ENCODE peak calls at places on chromosomes 6 and 20, in four cellular contexts. One of them, this sample, is unnamed.

GRCh38 chr6:44339301-44339700 is 3.1 kb upstream of the SPATS1 start:
- DNase-seq in dorsolateral prefrontal cortex: no peak
- DNase-seq in kidney epithelial cell: no peak
- DNase-seq in lower leg skin: no peak
- DNase-seq in this sample: no peak

GRCh38 chr6:37388578-37388977 is 34.8 kb downstream of the RNF8 start:
- DNase-seq in lower leg skin: no peak
- DNase-seq in kidney epithelial cell: no peak
- DNase-seq in dorsolateral prefrontal cortex: no peak
- DNase-seq in this sample: no peak

GRCh38 chr20:40982415-40983145 is 46.0 kb upstream of the TOP1 start:
- DNase-seq in dorsolateral prefrontal cortex: no peak
- DNase-seq in lower leg skin: peak
- DNase-seq in kidney epithelial cell: no peak
- DNase-seq in this sample: no peak

GRCh38 chr20:58389324-58389967 is 417 bp downstream of the VAPB start:
- DNase-seq in kidney epithelial cell: no peak
- DNase-seq in dorsolateral prefrontal cortex: no peak
- DNase-seq in lower leg skin: no peak
- DNase-seq in this sample: peak

GRCh38 chr6:83735461-83735860 is 26.6 kb upstream of the SNAP91 start:
- DNase-seq in dorsolateral prefrontal cortex: no peak
- DNase-seq in lower leg skin: no peak
- DNase-seq in kidney epithelial cell: no peak
- DNase-seq in this sample: no peak

GRCh38 chr6:50849781-50850180 is 31.1 kb downstream of the TFAP2B start:
- DNase-seq in lower leg skin: no peak
- DNase-seq in kidney epithelial cell: no peak
- DNase-seq in dorsolateral prefrontal cortex: no peak
- DNase-seq in this sample: no peak

GRCh38 chr6:44156494-44157151 is 2.0 kb upstream of the CAPN11 start:
- DNase-seq in lower leg skin: no peak
- DNase-seq in kidney epithelial cell: no peak
- DNase-seq in dorsolateral prefrontal cortex: no peak
- DNase-seq in this sample: no peak

GRCh38 chr20:5126512-5127203 is at the start of gene CDS2:
- DNase-seq in dorsolateral prefrontal cortex: peak
- DNase-seq in lower leg skin: peak
- DNase-seq in kidney epithelial cell: peak
- DNase-seq in this sample: peak

GRCh38 chr6:134117409-134117808 is 65.0 kb upstream of the SLC2A12 start:
- DNase-seq in kidney epithelial cell: no peak
- DNase-seq in lower leg skin: no peak
- DNase-seq in dorsolateral prefrontal cortex: no peak
- DNase-seq in this sample: no peak

GRCh38 chr20:56873836-56874235 is 244.7 kb downstream of the TFAP2C start:
- DNase-seq in dorsolateral prefrontal cortex: no peak
- DNase-seq in lower leg skin: no peak
- DNase-seq in kidney epithelial cell: no peak
- DNase-seq in this sample: no peak

GRCh38 chr20:16953858-16954257 is 205.7 kb downstream of the OTOR start:
- DNase-seq in dorsolateral prefrontal cortex: no peak
- DNase-seq in kidney epithelial cell: no peak
- DNase-seq in lower leg skin: no peak
- DNase-seq in this sample: no peak

GRCh38 chr6:1371933-1372332 is 17.4 kb upstream of the FOXF2 start:
- DNase-seq in kidney epithelial cell: no peak
- DNase-seq in lower leg skin: no peak
- DNase-seq in dorsolateral prefrontal cortex: no peak
- DNase-seq in this sample: no peak

GRCh38 chr6:168097621-168098430 is 18.8 kb upstream of the FRMD1 start:
- DNase-seq in lower leg skin: no peak
- DNase-seq in dorsolateral prefrontal cortex: peak
- DNase-seq in kidney epithelial cell: no peak
- DNase-seq in this sample: no peak

GRCh38 chr6:134529921-134530320 is 212.0 kb upstream of the SGK1 start:
- DNase-seq in kidney epithelial cell: no peak
- DNase-seq in dorsolateral prefrontal cortex: no peak
- DNase-seq in lower leg skin: no peak
- DNase-seq in this sample: peak

GRCh38 chr20:36624068-36624813 is 18.7 kb downstream of the RAB5IF start:
- DNase-seq in kidney epithelial cell: no peak
- DNase-seq in dorsolateral prefrontal cortex: no peak
- DNase-seq in lower leg skin: no peak
- DNase-seq in this sample: no peak

GRCh38 chr6:128993161-128993560 is 110.2 kb downstream of the LAMA2 start:
- DNase-seq in kidney epithelial cell: no peak
- DNase-seq in dorsolateral prefrontal cortex: no peak
- DNase-seq in lower leg skin: no peak
- DNase-seq in this sample: no peak

GRCh38 chr6:128997880-128998279 is 114.9 kb downstream of the LAMA2 start:
- DNase-seq in kidney epithelial cell: no peak
- DNase-seq in lower leg skin: no peak
- DNase-seq in dorsolateral prefrontal cortex: no peak
- DNase-seq in this sample: no peak
- H3K4me3 ChIP-seq in kidney epithelial cell: no peak
- H3K4me3 ChIP-seq in lower leg skin: no peak
- H3K4me3 ChIP-seq in dorsolateral prefrontal cortex: no peak
- H3K4me3 ChIP-seq in this sample: no peak

GRCh38 chr20:44523746-44524145 is 1.9 kb upstream of the SERINC3 start:
- DNase-seq in kidney epithelial cell: no peak
- DNase-seq in lower leg skin: no peak
- DNase-seq in dorsolateral prefrontal cortex: no peak
- DNase-seq in this sample: no peak

GRCh38 chr20:44517454-44517853 is 4.4 kb downstream of the SERINC3 start:
- DNase-seq in dorsolateral prefrontal cortex: no peak
- DNase-seq in kidney epithelial cell: no peak
- DNase-seq in lower leg skin: no peak
- DNase-seq in this sample: no peak

GRCh38 chr20:44522841-44523240 is 971 bp upstream of the SERINC3 start:
- DNase-seq in dorsolateral prefrontal cortex: no peak
- DNase-seq in lower leg skin: no peak
- DNase-seq in kidney epithelial cell: no peak
- DNase-seq in this sample: no peak

GRCh38 chr20:44526129-44526528 is 4.3 kb upstream of the SERINC3 start:
- DNase-seq in dorsolateral prefrontal cortex: no peak
- DNase-seq in kidney epithelial cell: no peak
- DNase-seq in lower leg skin: no peak
- DNase-seq in this sample: peak

GRCh38 chr20:44521484-44522481 is at the start of gene SERINC3:
- DNase-seq in kidney epithelial cell: peak
- DNase-seq in dorsolateral prefrontal cortex: peak
- DNase-seq in lower leg skin: peak
- DNase-seq in this sample: peak
- TF ChIP-seq CTCF in kidney epithelial cell: peak
- TF ChIP-seq CTCF in dorsolateral prefrontal cortex: no peak
- TF ChIP-seq CTCF in lower leg skin: no peak
- TF ChIP-seq CTCF in this sample: no peak

GRCh38 chr6:111673086-111673485 is 67.4 kb upstream of the TRAF3IP2 start:
- DNase-seq in lower leg skin: no peak
- DNase-seq in dorsolateral prefrontal cortex: no peak
- DNase-seq in kidney epithelial cell: no peak
- DNase-seq in this sample: no peak

GRCh38 chr6:111674413-111674812 is 68.7 kb upstream of the TRAF3IP2 start:
- DNase-seq in lower leg skin: no peak
- DNase-seq in dorsolateral prefrontal cortex: no peak
- DNase-seq in kidney epithelial cell: no peak
- DNase-seq in this sample: no peak

GRCh38 chr6:111674882-111675281 is 69.2 kb upstream of the TRAF3IP2 start:
- DNase-seq in kidney epithelial cell: no peak
- DNase-seq in lower leg skin: no peak
- DNase-seq in dorsolateral prefrontal cortex: no peak
- DNase-seq in this sample: no peak

GRCh38 chr6:111676383-111676782 is 70.7 kb upstream of the TRAF3IP2 start:
- DNase-seq in kidney epithelial cell: no peak
- DNase-seq in dorsolateral prefrontal cortex: no peak
- DNase-seq in lower leg skin: no peak
- DNase-seq in this sample: no peak

DNA sequence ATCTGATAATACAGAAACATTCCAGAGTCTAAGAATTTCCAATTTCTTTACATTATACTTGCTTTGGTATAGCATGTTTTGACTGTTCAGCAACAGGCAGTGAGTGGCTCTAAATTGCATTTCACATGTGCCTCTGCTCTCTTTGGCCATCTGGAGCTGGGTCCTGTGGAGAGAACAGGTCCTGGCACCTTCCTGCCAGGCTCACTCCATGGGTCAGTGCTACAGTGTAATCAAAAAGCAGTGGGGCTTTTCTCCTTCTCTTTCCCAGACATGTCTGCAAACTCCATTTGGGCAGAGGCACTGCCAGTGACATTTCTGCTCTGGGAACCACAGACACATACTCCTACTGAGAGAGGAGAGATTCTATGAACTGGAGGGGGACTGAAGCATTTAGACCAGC is 68.2 kb upstream of the TRAF3IP2 start:
- DNase-seq in dorsolateral prefrontal cortex: no peak
- DNase-seq in lower leg skin: no peak
- DNase-seq in kidney epithelial cell: no peak
- DNase-seq in this sample: no peak
- H3K4me3 ChIP-seq in dorsolateral prefrontal cortex: no peak
- H3K4me3 ChIP-seq in lower leg skin: no peak
- H3K4me3 ChIP-seq in kidney epithelial cell: no peak
- H3K4me3 ChIP-seq in this sample: no peak

GRCh38 chr6:112618796-112619195 is 271.7 kb downstream of the RFPL4B start:
- DNase-seq in kidney epithelial cell: no peak
- DNase-seq in lower leg skin: no peak
- DNase-seq in dorsolateral prefrontal cortex: no peak
- DNase-seq in this sample: peak
- TF ChIP-seq CTCF in kidney epithelial cell: peak
- TF ChIP-seq CTCF in lower leg skin: no peak
- TF ChIP-seq CTCF in dorsolateral prefrontal cortex: no peak
- TF ChIP-seq CTCF in this sample: peak

GRCh38 chr20:44187763-44188709 is 1.0 kb upstream of the JPH2 start:
- DNase-seq in kidney epithelial cell: no peak
- DNase-seq in dorsolateral prefrontal cortex: no peak
- DNase-seq in lower leg skin: no peak
- DNase-seq in this sample: peak
- H3K4me3 ChIP-seq in kidney epithelial cell: no peak
- H3K4me3 ChIP-seq in dorsolateral prefrontal cortex: peak
- H3K4me3 ChIP-seq in lower leg skin: no peak
- H3K4me3 ChIP-seq in this sample: peak

GRCh38 chr6:122180132-122180531 is 219.3 kb upstream of the HSF2 start:
- DNase-seq in kidney epithelial cell: no peak
- DNase-seq in dorsolateral prefrontal cortex: no peak
- DNase-seq in lower leg skin: no peak
- DNase-seq in this sample: peak
- TF ChIP-seq CTCF in kidney epithelial cell: no peak
- TF ChIP-seq CTCF in dorsolateral prefrontal cortex: no peak
- TF ChIP-seq CTCF in lower leg skin: no peak
- TF ChIP-seq CTCF in this sample: peak

GRCh38 chr6:160678744-160679401 is 14.8 kb upstream of the LPA start:
- DNase-seq in kidney epithelial cell: no peak
- DNase-seq in lower leg skin: no peak
- DNase-seq in dorsolateral prefrontal cortex: no peak
- DNase-seq in this sample: no peak
- H3K4me3 ChIP-seq in kidney epithelial cell: peak
- H3K4me3 ChIP-seq in lower leg skin: no peak
- H3K4me3 ChIP-seq in dorsolateral prefrontal cortex: no peak
- H3K4me3 ChIP-seq in this sample: no peak

GRCh38 chr6:78345882-78346281 is 521.5 kb upstream of the IRAK1BP1 start:
- DNase-seq in dorsolateral prefrontal cortex: no peak
- DNase-seq in kidney epithelial cell: no peak
- DNase-seq in lower leg skin: no peak
- DNase-seq in this sample: no peak

DNA sequence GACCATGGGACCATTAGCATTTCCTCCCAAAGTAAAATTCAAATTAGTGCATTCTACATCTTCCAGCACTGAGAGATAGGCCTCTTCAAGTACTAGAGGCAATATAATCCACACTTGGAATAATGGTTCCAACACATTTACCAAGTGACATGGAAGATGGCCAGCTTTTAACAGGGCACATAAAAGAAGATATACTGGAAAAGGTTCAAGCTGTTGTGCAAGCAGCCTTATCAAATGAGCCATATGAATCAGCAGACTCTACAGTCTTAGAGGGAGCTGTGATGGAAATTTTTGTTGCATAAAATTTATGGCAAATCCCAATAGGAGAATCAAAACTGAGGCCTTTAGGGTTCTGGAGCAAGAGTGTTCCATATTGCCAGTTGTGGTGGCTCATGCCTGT is 526.6 kb upstream of the IRAK1BP1 start:
- DNase-seq in kidney epithelial cell: no peak
- DNase-seq in dorsolateral prefrontal cortex: no peak
- DNase-seq in lower leg skin: no peak
- DNase-seq in this sample: no peak
- TF ChIP-seq CTCF in kidney epithelial cell: no peak
- TF ChIP-seq CTCF in dorsolateral prefrontal cortex: no peak
- TF ChIP-seq CTCF in lower leg skin: no peak
- TF ChIP-seq CTCF in this sample: no peak

DNA sequence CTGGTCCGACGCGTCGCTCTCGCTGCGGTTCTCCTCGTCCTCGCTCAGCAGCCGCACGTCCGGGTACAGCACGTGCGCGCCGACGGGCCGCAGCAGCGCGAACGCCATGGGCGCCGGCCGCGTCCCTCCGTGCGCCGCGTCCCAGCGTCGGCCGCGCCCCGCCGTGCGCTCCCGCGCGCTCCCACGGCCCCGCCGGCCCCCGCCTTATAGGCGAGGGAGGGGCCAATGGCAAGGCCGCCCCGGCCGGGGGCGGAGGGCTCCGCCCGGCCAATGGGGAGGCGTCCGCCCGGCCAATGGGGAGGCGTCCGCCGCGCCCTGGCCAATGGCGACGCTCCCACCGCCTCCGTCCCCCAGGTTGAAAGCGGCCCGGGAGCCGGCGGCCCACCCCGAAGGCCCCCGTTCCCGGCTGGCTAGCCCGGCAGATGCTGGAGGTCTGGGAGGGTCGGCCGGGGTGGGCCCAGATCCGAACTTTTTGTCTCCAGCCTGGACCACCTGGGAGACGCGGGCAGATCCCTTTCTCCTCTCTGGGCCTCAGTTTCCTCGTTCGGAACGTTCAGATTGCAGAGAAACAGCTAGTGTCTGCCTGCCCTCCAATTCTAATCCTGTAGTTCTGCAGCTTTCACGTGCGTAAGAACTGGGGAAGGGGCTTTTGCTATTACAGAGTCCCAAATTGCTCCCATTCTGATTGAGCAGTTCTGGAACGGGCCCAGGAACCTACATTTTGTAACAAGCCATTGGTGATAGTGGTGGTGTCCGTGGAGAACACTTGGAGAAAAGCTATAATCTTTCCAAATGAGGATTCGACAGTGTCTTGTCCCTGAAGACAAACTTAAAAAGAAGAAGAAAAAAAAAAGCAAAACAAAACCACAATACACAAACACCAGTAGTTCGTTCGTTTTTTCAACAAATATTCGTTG is at the start of gene TCF15:
- DNase-seq in dorsolateral prefrontal cortex: no peak
- DNase-seq in lower leg skin: no peak
- DNase-seq in kidney epithelial cell: no peak
- DNase-seq in this sample: peak
- H3K4me3 ChIP-seq in dorsolateral prefrontal cortex: peak
- H3K4me3 ChIP-seq in lower leg skin: no peak
- H3K4me3 ChIP-seq in kidney epithelial cell: no peak
- H3K4me3 ChIP-seq in this sample: no peak